ENCODE peak calls at places on chromosome 1, in five cellular contexts. F, R, D, B and M are unnamed samples. For H3K36me3, the result is how much of the 10 kb centered on the place peaks cover.

GRCh38 chr1:201019321-201019977 is 4.1 kb downstream of the KIF21B start:
- DNase-seq in F (peak), R (peak), D (peak), B (no peak), M (peak)

GRCh38 chr1:56424744-56425493 is 154.4 kb downstream of the PLPP3 start:
- DNase-seq in F (peak), R (peak), D (peak), B (peak), M (no peak)

GRCh38 chr1:24699628-24700027 is 45.6 kb upstream of the CLIC4 start:
- DNase-seq in F (no peak), R (no peak), D (no peak), B (peak), M (no peak)

GRCh38 chr1:159817276-159818041 is 9.2 kb upstream of the SLAMF8 start:
- DNase-seq in F (no peak), R (no peak), D (no peak), B (no peak), M (no peak)

GRCh38 chr1:208190784-208191183 is 53.4 kb downstream of the PLXNA2 start:
- DNase-seq in F (no peak), R (no peak), D (no peak), B (no peak), M (no peak)

GRCh38 chr1:242224426-242224825 is 225.5 kb upstream of the MAP1LC3C start:
- DNase-seq in F (no peak), R (no peak), D (no peak), B (no peak), M (no peak)

GRCh38 chr1:145871994-145872411 is 13.1 kb upstream of the PIAS3 start:
- DNase-seq in F (no peak), R (peak), D (peak), B (peak), M (no peak)

GRCh38 chr1:20753589-20753988 is 21.1 kb upstream of the SH2D5 start:
- DNase-seq in F (no peak), R (no peak), D (no peak), B (peak), M (no peak)

GRCh38 chr1:2499986-2500596 is 24.0 kb downstream of the PLCH2 start:
- DNase-seq in F (peak), R (no peak), D (no peak), B (no peak), M (peak)

GRCh38 chr1:85609976-85610375 is 29.4 kb downstream of the CCN1 start:
- DNase-seq in F (no peak), R (no peak), D (no peak), B (no peak), M (no peak)

GRCh38 chr1:168582690-168583325 is 6.4 kb downstream of the XCL1 start:
- DNase-seq in F (no peak), R (no peak), D (peak), B (peak), M (no peak)

GRCh38 chr1:119414950-119415349 is at the start of gene HSD3B2:
- DNase-seq in F (no peak), R (no peak), D (no peak), B (no peak), M (no peak)

GRCh38 chr1:119410977-119411376 is 4.0 kb upstream of the HSD3B2 start:
- DNase-seq in F (no peak), R (no peak), D (no peak), B (no peak), M (no peak)

GRCh38 chr1:119404736-119405135 is 10.2 kb upstream of the HSD3B2 start:
- DNase-seq in F (no peak), R (no peak), D (peak), B (no peak), M (no peak)

DNA sequence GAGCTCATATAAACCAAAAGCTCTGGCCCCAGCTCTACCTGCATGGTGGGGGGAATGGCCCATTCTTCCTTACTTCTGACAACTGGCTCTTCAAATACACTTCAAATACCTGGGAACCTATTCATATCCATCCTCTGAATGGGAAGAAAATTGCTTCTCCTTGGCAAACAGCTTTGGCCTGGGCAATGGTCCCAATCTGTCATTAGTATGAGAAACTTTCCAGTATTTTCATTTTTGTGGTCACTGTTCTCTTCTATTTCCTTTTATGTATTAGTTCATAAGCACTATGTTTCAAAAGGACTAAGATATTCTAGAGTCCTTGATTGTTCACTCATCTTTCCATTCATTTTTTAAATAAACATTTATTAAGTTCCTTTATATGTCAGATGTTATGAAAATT is 5.2 kb upstream of the HSD3B2 start:
- DNase-seq in F (no peak), R (no peak), D (no peak), B (peak), M (no peak)
- H3K27ac ChIP-seq in F (no peak), R (no peak), D (no peak), B (no peak), M (no peak)

GRCh38 chr1:64754166-64754565 is 9.3 kb downstream of the RAVER2 start:
- DNase-seq in F (no peak), R (no peak), D (peak), B (no peak), M (no peak)
- H3K4me3 ChIP-seq in F (no peak), R (no peak), D (no peak), B (no peak), M (no peak)

DNA sequence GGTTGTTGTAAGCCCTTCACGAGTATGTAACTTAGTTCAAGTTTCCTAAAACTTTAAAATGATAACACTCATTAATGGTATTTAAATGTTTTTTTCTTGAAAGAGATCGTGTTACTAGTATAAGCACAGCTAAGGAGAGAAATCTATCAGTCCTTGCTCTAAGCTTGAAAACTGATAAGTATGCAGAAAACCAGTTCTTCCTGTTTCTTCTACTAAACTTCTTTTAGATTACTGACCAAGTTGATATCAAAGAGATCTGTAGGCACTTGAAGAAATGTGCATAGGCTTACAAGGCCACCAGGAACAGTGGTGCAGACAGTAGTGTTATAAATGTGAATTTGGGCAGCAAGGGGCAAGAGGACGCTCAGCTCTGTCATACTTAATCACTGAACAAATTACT is 3.9 kb downstream of the EFCAB14 start:
- DNase-seq in F (no peak), R (no peak), D (no peak), B (no peak), M (no peak)
- H3K36me3 ChIP-seq in F (half or more), R (half or more), D (under half), B (under half), M (half or more)

GRCh38 chr1:174469052-174469451 is 21.3 kb downstream of the GPR52 start:
- DNase-seq in F (no peak), R (no peak), D (no peak), B (no peak), M (no peak)

GRCh38 chr1:174469687-174470086 is 21.9 kb downstream of the GPR52 start:
- DNase-seq in F (no peak), R (no peak), D (no peak), B (no peak), M (no peak)

GRCh38 chr1:174465855-174466254 is 18.1 kb downstream of the GPR52 start:
- DNase-seq in F (no peak), R (no peak), D (no peak), B (no peak), M (no peak)

GRCh38 chr1:174466607-174467006 is 18.8 kb downstream of the GPR52 start:
- DNase-seq in F (no peak), R (no peak), D (peak), B (no peak), M (no peak)
- H3K27ac ChIP-seq in F (no peak), R (no peak), D (no peak), B (no peak), M (no peak)

GRCh38 chr1:39633422-39633821 is 6.0 kb downstream of the HEYL start:
- DNase-seq in F (no peak), R (no peak), D (no peak), B (no peak), M (no peak)

GRCh38 chr1:39637301-39637700 is 2.1 kb downstream of the HEYL start:
- DNase-seq in F (no peak), R (no peak), D (no peak), B (no peak), M (no peak)

GRCh38 chr1:39632491-39633417 is 6.7 kb downstream of the HEYL start:
- DNase-seq in F (no peak), R (peak), D (peak), B (peak), M (no peak)

GRCh38 chr1:39635871-39636210 is 3.6 kb downstream of the HEYL start:
- DNase-seq in F (no peak), R (no peak), D (no peak), B (no peak), M (no peak)

DNA sequence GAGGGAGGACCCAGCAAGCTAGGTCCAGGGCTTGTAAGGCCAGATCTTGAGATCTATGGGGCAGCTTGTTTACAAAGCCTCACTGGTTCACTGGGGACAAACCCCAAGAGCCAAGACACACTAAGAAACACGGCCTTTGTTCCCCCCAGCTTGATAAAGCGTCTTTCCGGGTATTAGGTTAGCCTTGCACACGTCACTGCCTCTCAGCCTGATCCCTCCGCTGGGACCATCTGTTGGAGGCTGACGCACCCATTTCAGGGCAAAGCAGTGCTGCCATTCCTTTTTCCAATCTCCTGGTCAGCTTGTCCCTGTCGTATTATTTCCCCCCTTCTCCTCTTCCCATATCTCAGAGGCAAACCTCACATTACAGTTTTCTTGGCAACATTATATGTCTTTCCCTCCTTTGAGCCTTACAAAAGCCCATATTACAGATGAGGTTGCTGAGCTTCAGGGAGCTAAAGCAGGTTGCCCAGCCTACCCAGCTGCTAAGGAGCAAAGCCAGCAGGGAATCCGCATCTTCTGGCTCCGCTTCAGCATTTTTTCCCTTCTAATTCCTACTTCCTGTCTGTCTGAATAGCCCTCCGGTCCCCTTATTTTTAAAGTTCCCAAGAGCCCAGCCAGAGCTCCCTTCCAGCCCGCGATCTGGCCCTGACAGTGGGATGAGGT is 4.1 kb downstream of the HEYL start:
- DNase-seq in F (no peak), R (peak), D (peak), B (no peak), M (no peak)
- H3K4me3 ChIP-seq in F (no peak), R (peak), D (no peak), B (no peak), M (no peak)

GRCh38 chr1:117077267-117077666 is 17.1 kb downstream of the TTF2 start:
- DNase-seq in F (no peak), R (no peak), D (no peak), B (peak), M (no peak)
- H3K36me3 ChIP-seq in F (half or more), R (half or more), D (under half), B (under half), M (half or more)

GRCh38 chr1:12604114-12604874 is 13.7 kb downstream of the DHRS3 start:
- DNase-seq in F (no peak), R (peak), D (peak), B (peak), M (peak)
- H3K27ac ChIP-seq in F (no peak), R (peak), D (no peak), B (peak), M (peak)

GRCh38 chr1:209733409-209734192 is 22.3 kb upstream of the TRAF3IP3 start:
- DNase-seq in F (no peak), R (no peak), D (no peak), B (no peak), M (no peak)
- H3K4me3 ChIP-seq in F (no peak), R (no peak), D (no peak), B (no peak), M (no peak)

GRCh38 chr1:35191429-35192055 is 1.4 kb downstream of the SFPQ start:
- DNase-seq in F (no peak), R (no peak), D (no peak), B (no peak), M (no peak)

GRCh38 chr1:35192056-35192852 is 691 bp downstream of the SFPQ start:
- DNase-seq in F (peak), R (peak), D (peak), B (peak), M (peak)

GRCh38 chr1:35192853-35193664 is at the start of gene SFPQ:
- DNase-seq in F (peak), R (peak), D (peak), B (peak), M (peak)

GRCh38 chr1:35188578-35189392 is 4.2 kb downstream of the SFPQ start:
- DNase-seq in F (no peak), R (no peak), D (no peak), B (no peak), M (no peak)

DNA sequence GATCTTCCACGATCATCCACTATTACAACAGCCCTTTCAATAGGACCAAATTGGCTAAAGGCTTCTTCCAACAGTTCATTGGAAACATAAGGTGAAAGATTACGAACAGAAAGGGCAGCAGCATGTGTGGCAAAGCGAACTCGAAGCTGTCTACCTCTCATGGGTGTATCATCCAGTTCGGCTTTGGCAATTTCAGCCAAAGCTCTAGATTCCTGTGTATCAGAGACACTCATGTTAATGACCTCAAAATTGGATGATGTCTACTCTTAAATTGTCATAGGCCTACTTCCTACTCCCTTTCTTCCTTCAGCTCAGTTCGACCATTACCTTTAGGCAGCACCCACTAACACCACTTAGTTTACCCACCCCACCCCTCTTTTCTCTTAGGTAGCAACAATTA is 2.2 kb downstream of the SFPQ start:
- DNase-seq in F (no peak), R (no peak), D (no peak), B (no peak), M (no peak)
- H3K36me3 ChIP-seq in F (half or more), R (half or more), D (under half), B (half or more), M (half or more)

GRCh38 chr1:237258871-237259270 is 216.9 kb downstream of the RYR2 start:
- DNase-seq in F (no peak), R (peak), D (no peak), B (no peak), M (no peak)
- H3K27ac ChIP-seq in F (no peak), R (no peak), D (no peak), B (no peak), M (no peak)